ENCODE peak calls at places on chromosomes 5 and 9, in seven cellular contexts. D is CD8-positive, alpha-beta T cell; R is mammary epithelial cell; W is right lobe of liver; G is effector memory CD4-positive, alpha-beta T cell; I is endothelial cell of umbilical vein; N is tibial artery. X is an unnamed sample. For H3K36me3, the result is how much of the 10 kb centered on the place peaks cover.

GRCh38 chr9:124450241-124450924 is at the start of gene ADGRD2:
- DNase-seq in D (no peak), R (no peak), W (peak), G (no peak), I (peak), N (peak), X (peak)

GRCh38 chr5:146027746-146028145 is 77.6 kb downstream of the PLAC8L1 start:
- DNase-seq in D (no peak), R (peak), W (no peak), G (no peak), I (no peak), N (no peak), X (peak)

GRCh38 chr9:83706703-83707517 is 848 bp downstream of the UBQLN1 start:
- DNase-seq in D (peak), R (peak), W (peak), G (peak), I (peak), N (no peak), X (peak)

GRCh38 chr5:45109062-45109461 is 300.3 kb downstream of the MRPS30 start:
- DNase-seq in D (no peak), R (no peak), W (no peak), G (no peak), I (no peak), N (no peak), X (no peak)

GRCh38 chr5:28254846-28255245 is 1216.5 kb upstream of the CDH9 start:
- DNase-seq in D (no peak), R (no peak), W (no peak), G (no peak), I (no peak), N (no peak), X (peak)

GRCh38 chr5:129043894-129044293 is 50.7 kb upstream of the ISOC1 start:
- DNase-seq in D (no peak), R (no peak), W (no peak), G (no peak), I (no peak), N (no peak), X (no peak)

GRCh38 chr5:179699640-179700298 is 1.0 kb downstream of the CANX start:
- DNase-seq in D (no peak), R (peak), W (no peak), G (no peak), I (peak), N (no peak), X (peak)

GRCh38 chr9:93089481-93089991 is 6.5 kb upstream of the CARD19 start:
- DNase-seq in D (no peak), R (no peak), W (peak), G (no peak), I (no peak), N (peak), X (no peak)

GRCh38 chr5:180665682-180666404 is 16.4 kb upstream of the FLT4 start:
- DNase-seq in D (no peak), R (no peak), W (no peak), G (no peak), I (no peak), N (no peak), X (no peak)

GRCh38 chr9:71758785-71759184 is 9.5 kb downstream of the CEMIP2 start:
- DNase-seq in D (no peak), R (peak), W (no peak), G (no peak), I (peak), N (no peak), X (no peak)

GRCh38 chr5:14100281-14100680 is 42.9 kb upstream of the TRIO start:
- DNase-seq in D (no peak), R (no peak), W (no peak), G (no peak), I (no peak), N (no peak), X (no peak)

GRCh38 chr9:71762900-71763653 is 5.2 kb downstream of the CEMIP2 start:
- DNase-seq in D (no peak), R (peak), W (no peak), G (no peak), I (peak), N (no peak), X (peak)

GRCh38 chr5:122775713-122776084 is 819 bp downstream of the SNX2 start:
- DNase-seq in D (no peak), R (no peak), W (no peak), G (no peak), I (peak), N (no peak), X (peak)

GRCh38 chr5:91269198-91269597 is 113.9 kb downstream of the ARRDC3 start:
- DNase-seq in D (no peak), R (peak), W (no peak), G (no peak), I (no peak), N (no peak), X (no peak)

GRCh38 chr5:79853003-79853402 is 138.1 kb downstream of the MTX3 start:
- DNase-seq in D (no peak), R (no peak), W (no peak), G (no peak), I (no peak), N (no peak), X (no peak)

GRCh38 chr5:139395844-139396640 is 1.1 kb upstream of the PROB1 start:
- DNase-seq in D (no peak), R (no peak), W (no peak), G (no peak), I (no peak), N (no peak), X (no peak)

GRCh38 chr5:139393497-139394122 is 1.3 kb downstream of the PROB1 start:
- DNase-seq in D (no peak), R (no peak), W (no peak), G (no peak), I (no peak), N (no peak), X (no peak)

GRCh38 chr5:139392678-139393496 is 2.0 kb downstream of the PROB1 start:
- DNase-seq in D (peak), R (no peak), W (peak), G (peak), I (peak), N (no peak), X (peak)

GRCh38 chr5:139394654-139395566 is at the start of gene PROB1:
- DNase-seq in D (no peak), R (no peak), W (no peak), G (no peak), I (no peak), N (no peak), X (no peak)

DNA sequence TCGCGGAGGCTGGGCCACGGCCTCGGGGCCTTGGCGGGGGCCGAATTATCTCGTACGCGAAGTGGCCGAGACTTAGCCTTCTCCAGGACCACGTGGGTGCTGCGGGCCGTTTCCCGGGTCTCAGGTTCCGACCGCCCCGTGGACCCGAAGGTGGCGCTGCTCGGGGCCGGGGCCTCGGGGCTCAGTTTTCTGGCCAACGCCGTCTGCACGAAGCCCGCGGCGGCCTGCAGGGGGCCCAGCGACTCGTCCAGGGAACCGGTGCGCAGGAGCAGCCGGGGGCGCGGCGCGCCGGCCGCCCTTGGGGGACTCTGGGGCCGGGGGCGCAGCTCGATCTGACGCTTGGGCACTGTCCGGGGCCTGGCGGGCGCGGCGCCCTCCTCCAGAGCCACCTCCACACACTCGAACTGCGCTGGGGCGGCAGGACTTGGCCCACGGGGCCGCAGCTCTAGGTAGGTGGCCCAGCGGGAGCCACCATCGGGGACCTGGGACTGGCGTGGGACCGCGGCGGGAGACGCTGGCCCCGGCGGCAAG is 716 bp downstream of the PROB1 start:
- DNase-seq in D (no peak), R (no peak), W (no peak), G (no peak), I (peak), N (no peak), X (peak)
- H3K27ac ChIP-seq in D (no peak), R (no peak), W (peak), G (no peak), I (no peak), N (no peak), X (no peak)

DNA sequence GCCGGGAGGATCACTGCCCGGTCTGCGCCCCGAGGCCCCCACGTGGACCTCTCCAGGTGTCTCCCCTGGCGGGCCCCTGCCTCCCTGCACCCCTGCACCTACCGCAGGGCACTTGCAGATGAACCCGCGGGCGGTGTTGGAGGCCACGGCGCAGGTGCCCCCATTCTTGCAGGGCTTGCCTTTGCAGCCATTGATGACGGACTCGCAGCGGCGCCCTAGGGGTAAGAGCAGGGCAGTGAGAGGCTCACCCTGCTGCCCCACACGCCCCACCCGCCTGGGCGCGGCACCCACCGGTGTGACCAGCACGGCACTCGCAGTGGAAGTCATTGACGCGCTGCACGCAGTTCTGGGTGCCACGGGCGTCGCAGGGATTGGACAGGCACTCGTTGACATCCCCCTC is 23.6 kb upstream of the SEC16A start:
- DNase-seq in D (no peak), R (no peak), W (no peak), G (no peak), I (no peak), N (no peak), X (no peak)
- H3K36me3 ChIP-seq in D (under half), R (under half), W (half or more), G (half or more), I (under half), N (half or more), X (under half)

GRCh38 chr9:38390851-38391250 is 1.7 kb upstream of the ALDH1B1 start:
- DNase-seq in D (no peak), R (no peak), W (peak), G (no peak), I (no peak), N (no peak), X (no peak)

GRCh38 chr9:38391278-38392118 is 1.0 kb upstream of the ALDH1B1 start:
- DNase-seq in D (no peak), R (no peak), W (peak), G (no peak), I (no peak), N (no peak), X (no peak)

GRCh38 chr9:38394419-38394818 is 1.9 kb downstream of the ALDH1B1 start:
- DNase-seq in D (no peak), R (no peak), W (peak), G (no peak), I (no peak), N (no peak), X (no peak)

GRCh38 chr9:38393128-38393809 is 767 bp downstream of the ALDH1B1 start:
- DNase-seq in D (no peak), R (no peak), W (peak), G (no peak), I (no peak), N (no peak), X (peak)

GRCh38 chr9:38392235-38393127 is at the start of gene ALDH1B1:
- DNase-seq in D (peak), R (peak), W (peak), G (peak), I (peak), N (peak), X (peak)
- H3K27ac ChIP-seq in D (peak), R (peak), W (peak), G (peak), I (peak), N (peak), X (peak)

GRCh38 chr5:130135506-130135905 is 231.2 kb downstream of the CHSY3 start:
- DNase-seq in D (no peak), R (peak), W (no peak), G (no peak), I (peak), N (no peak), X (peak)
- H3K36me3 ChIP-seq in D (under half), R (under half), W (under half), G (under half), I (under half), N (under half), X (under half)

GRCh38 chr5:137660349-137660817 is 75.5 kb downstream of the KLHL3 start:
- DNase-seq in D (peak), R (peak), W (peak), G (peak), I (peak), N (peak), X (peak)
- H3K27ac ChIP-seq in D (no peak), R (no peak), W (no peak), G (no peak), I (no peak), N (no peak), X (no peak)

DNA sequence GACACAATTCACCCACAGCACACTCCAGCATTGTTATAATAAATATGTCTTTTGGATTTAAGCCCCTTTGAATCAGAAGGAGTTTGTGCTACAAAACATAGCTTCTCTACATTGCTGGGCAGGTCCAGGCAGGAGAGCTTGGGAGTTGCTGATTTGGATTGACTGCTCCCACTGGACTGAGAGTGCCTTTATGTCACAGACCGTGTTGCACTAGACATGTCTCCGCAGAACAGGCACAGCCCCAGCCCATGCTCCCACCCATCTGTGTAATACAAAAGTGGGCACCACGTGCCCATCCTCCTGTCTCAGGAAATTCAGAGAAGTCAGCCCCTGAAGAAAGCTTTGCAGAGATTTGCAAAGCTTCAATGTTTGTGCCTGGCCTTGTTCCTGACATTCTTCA is 117.1 kb downstream of the MED10 start:
- DNase-seq in D (no peak), R (no peak), W (no peak), G (no peak), I (no peak), N (no peak), X (no peak)
- H3K36me3 ChIP-seq in D (under half), R (under half), W (under half), G (under half), I (under half), N (under half), X (under half)

GRCh38 chr5:107370569-107370968 is 300.2 kb downstream of the EFNA5 start:
- DNase-seq in D (no peak), R (peak), W (no peak), G (no peak), I (no peak), N (no peak), X (no peak)

GRCh38 chr5:107377277-107377609 is 293.5 kb downstream of the EFNA5 start:
- DNase-seq in D (no peak), R (no peak), W (no peak), G (no peak), I (no peak), N (no peak), X (no peak)

GRCh38 chr5:107376546-107377276 is 294.0 kb downstream of the EFNA5 start:
- DNase-seq in D (no peak), R (peak), W (no peak), G (no peak), I (no peak), N (no peak), X (peak)

GRCh38 chr5:107372723-107373487 is 297.8 kb downstream of the EFNA5 start:
- DNase-seq in D (no peak), R (no peak), W (no peak), G (no peak), I (peak), N (no peak), X (peak)

GRCh38 chr5:107373511-107374263 is 297.1 kb downstream of the EFNA5 start:
- DNase-seq in D (no peak), R (no peak), W (no peak), G (no peak), I (no peak), N (no peak), X (no peak)
- H3K27ac ChIP-seq in D (no peak), R (no peak), W (no peak), G (no peak), I (no peak), N (peak), X (no peak)

GRCh38 chr5:111122398-111122797 is 30.2 kb downstream of the WDR36 start:
- DNase-seq in D (no peak), R (no peak), W (no peak), G (no peak), I (no peak), N (no peak), X (no peak)
- H3K36me3 ChIP-seq in D (under half), R (under half), W (half or more), G (half or more), I (under half), N (half or more), X (under half)

DNA sequence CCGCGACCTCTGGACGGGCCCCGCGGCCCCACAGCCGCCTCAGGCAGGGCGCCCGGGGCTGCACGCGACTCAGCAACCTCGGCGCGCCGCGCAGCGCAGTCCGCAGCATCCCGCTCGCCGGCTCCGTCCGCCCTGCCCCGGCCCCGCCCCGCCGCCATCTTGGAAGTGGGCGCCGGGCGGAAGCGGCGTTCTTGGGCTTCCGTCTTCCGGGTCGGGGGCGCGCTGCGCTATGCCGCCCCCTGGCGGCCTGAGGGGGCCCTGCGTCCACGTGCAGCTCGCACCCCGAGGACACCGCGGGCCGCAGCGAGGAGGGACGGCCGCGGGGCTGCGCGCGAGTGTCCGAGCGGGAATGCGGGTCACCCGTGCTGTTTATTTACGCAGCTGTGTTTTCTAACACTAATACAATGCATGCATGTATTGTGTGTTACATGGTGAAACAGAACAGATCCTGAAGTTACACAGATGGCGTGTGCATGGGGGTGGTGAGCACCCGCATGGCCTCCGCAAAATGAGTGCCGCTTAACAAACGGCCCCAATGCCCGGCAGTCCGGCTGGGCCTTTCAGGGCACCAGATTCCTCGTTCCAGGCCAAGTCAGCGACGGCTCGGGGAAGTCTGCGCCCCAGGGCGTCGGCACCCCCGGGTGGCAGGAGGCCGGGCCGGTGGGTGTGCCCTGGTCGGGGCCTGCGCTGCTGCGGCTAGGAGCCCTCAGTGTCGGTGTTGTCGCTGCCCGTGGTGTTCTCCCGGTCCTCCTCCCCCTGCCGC is at the start of gene DNLZ:
- DNase-seq in D (peak), R (peak), W (peak), G (peak), I (peak), N (peak), X (peak)
- H3K27ac ChIP-seq in D (peak), R (no peak), W (peak), G (peak), I (peak), N (peak), X (peak)